ENCODE peak calls at places on chromosomes 16 and 17, in four cellular contexts. C is neural progenitor cell, S is MM.1S, B is thoracic aorta. P is an unnamed sample.

GRCh38 chr17:8212312-8213180 is 2.2 kb upstream of the AURKB start:
- DNase-seq in C (no peak), S (no peak), B (no peak), P (no peak)

GRCh38 chr16:67528222-67528869 is at the start of gene RIPOR1:
- DNase-seq in C (peak), S (peak), B (no peak), P (peak)

GRCh38 chr17:74391771-74392170 is 24.5 kb downstream of the GPR142 start:
- DNase-seq in C (no peak), S (no peak), B (no peak), P (no peak)

GRCh38 chr17:28225271-28225670 is 93.7 kb upstream of the TMEM97 start:
- DNase-seq in C (no peak), S (no peak), B (no peak), P (peak)

GRCh38 chr17:54282886-54283285 is 460.2 kb downstream of the KIF2B start:
- DNase-seq in C (no peak), S (no peak), B (no peak), P (no peak)

GRCh38 chr16:58034786-58035185 is 9.2 kb downstream of the MMP15 start:
- DNase-seq in C (no peak), S (no peak), B (no peak), P (no peak)

GRCh38 chr17:58913971-58914769 is 158.5 kb downstream of the PPM1E start:
- DNase-seq in C (no peak), S (no peak), B (no peak), P (no peak)

GRCh38 chr16:81517630-81518438 is 73.2 kb downstream of the CMIP start:
- DNase-seq in C (no peak), S (no peak), B (no peak), P (no peak)

GRCh38 chr17:78890111-78890897 is 12.7 kb downstream of the CEP295NL start:
- DNase-seq in C (no peak), S (peak), B (no peak), P (no peak)

GRCh38 chr17:77501751-77502625 is 361.2 kb downstream of the SEC14L1 start:
- DNase-seq in C (no peak), S (no peak), B (no peak), P (peak)

GRCh38 chr17:68701046-68701445 is 99.9 kb upstream of the FAM20A start:
- DNase-seq in C (no peak), S (no peak), B (no peak), P (no peak)

GRCh38 chr17:63740464-63741181 is 976 bp downstream of the STRADA start:
- DNase-seq in C (no peak), S (peak), B (no peak), P (no peak)

GRCh38 chr17:78179372-78179771 is 7.5 kb downstream of the TK1 start:
- DNase-seq in C (no peak), S (no peak), B (peak), P (no peak)

GRCh38 chr17:66627985-66628384 is 206.9 kb upstream of the CACNG5 start:
- DNase-seq in C (no peak), S (no peak), B (no peak), P (no peak)

GRCh38 chr16:2762711-2763110 is 10.3 kb downstream of the SRRM2 start:
- DNase-seq in C (no peak), S (no peak), B (no peak), P (no peak)

GRCh38 chr17:9299695-9300094 is 275.9 kb downstream of the STX8 start:
- DNase-seq in C (no peak), S (no peak), B (no peak), P (no peak)

GRCh38 chr17:34366529-34367107 is 3.6 kb upstream of the CCL1 start:
- DNase-seq in C (no peak), S (no peak), B (no peak), P (no peak)

GRCh38 chr16:78034530-78034929 is 12.2 kb downstream of the CLEC3A start:
- DNase-seq in C (no peak), S (no peak), B (no peak), P (no peak)

GRCh38 chr16:2152695-2153506 is 2.7 kb upstream of the TRAF7 start:
- DNase-seq in C (peak), S (peak), B (no peak), P (peak)

GRCh38 chr16:78244131-78244899 is 144.9 kb downstream of the WWOX start:
- DNase-seq in C (peak), S (no peak), B (no peak), P (no peak)

GRCh38 chr16:11706180-11706742 is 36.4 kb downstream of the TXNDC11 start:
- DNase-seq in C (no peak), S (peak), B (no peak), P (no peak)

GRCh38 chr17:31672161-31672819 is 186.8 kb downstream of the COPRS start:
- DNase-seq in C (no peak), S (no peak), B (no peak), P (no peak)

GRCh38 chr17:54426287-54426886 is 474.3 kb upstream of the TOM1L1 start:
- DNase-seq in C (peak), S (peak), B (no peak), P (peak)

GRCh38 chr17:61849674-61850073 is 13.7 kb downstream of the BRIP1 start:
- DNase-seq in C (no peak), S (no peak), B (no peak), P (no peak)

GRCh38 chr17:2852211-2852610 is 56.0 kb downstream of the RAP1GAP2 start:
- DNase-seq in C (no peak), S (no peak), B (no peak), P (no peak)

GRCh38 chr17:76981545-76982295 is 113.5 kb downstream of the MGAT5B start:
- DNase-seq in C (peak), S (no peak), B (no peak), P (peak)

GRCh38 chr17:44112284-44113280 is 10.9 kb downstream of the HDAC5 start:
- DNase-seq in C (no peak), S (no peak), B (no peak), P (no peak)

GRCh38 chr17:58200024-58200633 is 7.6 kb downstream of the EPX start:
- DNase-seq in C (peak), S (peak), B (no peak), P (peak)

GRCh38 chr17:76994237-76994637 is 126.0 kb downstream of the MGAT5B start:
- DNase-seq in C (peak), S (no peak), B (no peak), P (no peak)

GRCh38 chr17:67422887-67423286 is 45.8 kb downstream of the PITPNC1 start:
- DNase-seq in C (no peak), S (no peak), B (no peak), P (no peak)

GRCh38 chr16:3087243-3087791 is 11.8 kb downstream of the ZSCAN10 start:
- DNase-seq in C (peak), S (no peak), B (no peak), P (no peak)

GRCh38 chr16:86676216-86676800 is 98.0 kb downstream of the FOXL1 start:
- DNase-seq in C (no peak), S (no peak), B (no peak), P (no peak)

GRCh38 chr17:50270430-50271172 is 3.7 kb upstream of the TMEM92 start:
- DNase-seq in C (peak), S (no peak), B (no peak), P (no peak)

GRCh38 chr16:80804061-80804450 is 342 bp downstream of the CDYL2 start:
- DNase-seq in C (no peak), S (peak), B (no peak), P (no peak)

GRCh38 chr16:75256059-75256870 is 4.8 kb upstream of the BCAR1 start:
- DNase-seq in C (no peak), S (no peak), B (no peak), P (peak)

GRCh38 chr16:17131351-17131750 is 339.4 kb downstream of the XYLT1 start:
- DNase-seq in C (no peak), S (no peak), B (no peak), P (no peak)

GRCh38 chr16:17134586-17134985 is 336.2 kb downstream of the XYLT1 start:
- DNase-seq in C (no peak), S (peak), B (no peak), P (no peak)

GRCh38 chr16:17129971-17130370 is 340.8 kb downstream of the XYLT1 start:
- DNase-seq in C (no peak), S (no peak), B (no peak), P (no peak)

GRCh38 chr16:17133851-17134250 is 336.9 kb downstream of the XYLT1 start:
- DNase-seq in C (no peak), S (no peak), B (no peak), P (no peak)

GRCh38 chr16:17130733-17131132 is 340.0 kb downstream of the XYLT1 start:
- DNase-seq in C (no peak), S (peak), B (no peak), P (no peak)
- H3K27ac ChIP-seq in C (no peak), S (no peak), B (no peak), P (no peak)

DNA sequence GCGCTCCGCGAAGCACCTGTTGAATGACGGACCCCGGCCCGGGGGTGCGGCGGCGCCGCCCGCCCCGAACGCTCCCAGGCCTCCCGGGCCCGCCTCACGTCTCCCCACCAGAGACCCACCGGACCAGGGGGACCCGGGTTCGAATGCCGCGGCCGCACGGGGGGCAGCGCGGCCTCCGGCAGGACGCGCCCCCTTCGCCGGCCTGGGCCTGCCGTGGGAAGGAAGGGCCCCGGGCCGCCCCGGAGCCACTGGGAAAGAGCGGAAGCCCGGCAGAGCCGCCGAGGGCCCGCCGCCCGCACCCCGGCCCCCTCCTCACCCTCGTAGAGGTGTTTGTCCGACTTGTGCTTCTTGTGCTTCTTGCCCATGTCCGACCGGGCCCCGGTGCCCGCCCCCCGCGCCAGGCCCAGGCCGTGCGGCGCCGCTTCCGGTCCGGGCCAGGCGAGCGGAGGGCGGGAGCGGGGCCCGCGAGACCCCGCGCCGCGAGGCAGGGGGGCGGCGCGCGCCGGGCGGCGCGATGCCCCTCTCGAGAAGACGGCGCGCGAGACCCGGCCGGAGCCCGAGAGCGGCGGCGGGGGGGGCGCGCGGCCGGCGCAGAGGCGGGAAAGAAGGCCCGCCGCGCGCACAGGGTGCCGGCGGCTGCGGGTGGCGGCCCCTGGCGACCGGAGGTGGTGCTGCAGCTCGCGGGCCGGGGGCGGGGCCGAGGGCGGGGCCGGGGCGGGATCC is at the start of gene BRD7:
- DNase-seq in C (peak), S (peak), B (no peak), P (peak)
- TF ChIP-seq CTCF in C (peak), S (no peak), B (peak), P (peak)

GRCh38 chr17:48555616-48556533 is 11.0 kb upstream of the HOXB2 start:
- DNase-seq in C (peak), S (no peak), B (no peak), P (peak)
- H3K27ac ChIP-seq in C (no peak), S (no peak), B (peak), P (peak)

DNA sequence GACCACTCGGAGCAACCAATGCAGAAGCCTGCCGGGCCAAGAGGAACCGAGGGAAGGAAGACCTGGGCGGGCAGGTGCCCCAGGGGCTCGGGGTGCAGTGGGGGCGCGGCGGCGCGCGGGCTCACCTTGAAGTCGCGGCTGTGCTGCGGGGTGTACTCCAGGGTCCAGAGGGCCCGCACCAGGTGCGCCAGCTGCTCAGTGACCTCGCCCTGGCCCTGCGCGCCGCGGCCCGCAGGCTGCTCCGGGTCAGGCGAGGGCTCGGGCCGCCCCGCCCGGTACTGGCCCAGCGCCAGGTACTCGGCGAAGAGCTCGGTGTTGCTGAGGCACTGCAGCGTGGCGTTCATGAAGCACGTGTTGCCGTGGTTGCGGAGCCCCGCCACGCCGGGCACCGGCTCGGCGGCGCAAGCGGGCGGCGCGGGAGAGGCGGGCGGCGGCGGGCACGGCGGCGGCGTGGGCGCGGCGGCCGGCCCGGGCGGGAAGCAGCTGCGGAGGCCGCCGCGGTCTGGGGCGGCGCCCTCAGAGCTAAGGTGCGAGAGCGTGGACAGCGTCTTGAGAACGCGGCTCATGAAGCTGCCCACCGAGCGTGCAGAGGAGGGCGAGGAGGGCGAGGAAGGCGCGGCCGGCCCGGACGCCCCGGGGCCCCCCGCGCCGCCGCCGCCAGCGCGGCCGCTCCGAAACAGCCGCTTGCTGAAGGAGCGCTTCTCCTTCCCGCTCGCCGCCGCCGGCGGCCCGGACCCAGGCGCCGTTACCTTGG is 562 bp downstream of the USP31 start:
- DNase-seq in C (peak), S (peak), B (no peak), P (peak)
- TF ChIP-seq CTCF in C (no peak), S (no peak), B (no peak), P (no peak)

DNA sequence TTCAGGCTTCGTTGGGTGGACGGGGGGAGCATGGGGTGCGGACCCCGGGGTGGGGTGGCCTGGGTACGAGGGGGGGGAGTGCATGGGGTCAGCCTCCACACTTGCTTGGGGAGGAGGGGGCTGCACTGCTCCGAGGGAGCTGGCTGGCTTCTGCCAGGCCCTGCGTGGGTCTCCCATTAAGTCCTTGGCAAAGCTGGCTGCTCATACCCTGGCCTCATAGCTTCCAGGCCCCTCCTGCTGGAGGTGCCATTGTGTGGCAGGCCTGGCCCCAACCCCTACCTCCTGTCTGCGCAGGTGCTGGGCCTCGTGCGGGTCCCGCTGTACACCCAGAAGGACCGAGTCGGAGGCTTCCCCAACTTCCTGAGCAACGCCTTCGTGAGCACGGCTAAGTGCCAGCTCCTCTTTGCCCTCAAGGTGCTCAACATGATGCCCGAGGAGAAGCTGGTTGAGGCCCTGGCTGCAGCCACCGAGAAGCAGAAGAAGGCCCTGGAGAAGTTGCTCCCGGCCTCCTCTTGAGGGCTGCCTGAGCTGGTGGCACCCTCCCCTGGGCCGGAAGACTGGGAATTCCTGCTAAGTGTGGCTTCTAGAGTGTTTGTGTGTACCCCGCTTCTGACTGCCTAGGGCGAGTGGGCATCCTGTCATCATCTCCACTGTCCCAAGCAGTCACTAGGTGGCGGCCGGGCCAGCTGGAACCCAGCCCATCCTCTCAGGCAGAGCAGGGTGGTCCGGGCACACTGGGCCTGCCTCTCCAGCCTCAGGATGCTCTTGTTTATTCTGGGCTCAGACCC is 1.5 kb downstream of the NUDT16L1 start:
- DNase-seq in C (no peak), S (no peak), B (no peak), P (no peak)
- H3K27ac ChIP-seq in C (no peak), S (no peak), B (peak), P (no peak)